ENCODE peak calls at places on chromosomes 13 and 19, in seven cellular contexts. I is heart right ventricle, M is GM23248, U is heart left ventricle, N is AG04450, A is ovary, S is pancreas. D is an unnamed sample.

GRCh38 chr13:38783992-38784875 is 97.4 kb downstream of the FREM2 start:
- DNase-seq in S (peak), A (no peak), U (no peak), M (no peak), N (no peak), I (no peak), D (no peak)

GRCh38 chr13:37492741-37493514 is 105.6 kb downstream of the POSTN start:
- DNase-seq in M (peak), A (no peak), I (no peak), N (peak), U (no peak), S (no peak), D (peak)

GRCh38 chr19:43425567-43426392 is 11.1 kb downstream of the TEX101 start:
- DNase-seq in U (no peak), N (no peak), M (peak), S (peak), I (no peak), A (no peak), D (no peak)

GRCh38 chr13:33349314-33349995 is 63.9 kb upstream of the STARD13 start:
- DNase-seq in U (peak), N (no peak), I (no peak), A (peak), M (peak), S (no peak), D (no peak)

GRCh38 chr19:58559275-58560006 is 1.0 kb upstream of the UBE2M start:
- DNase-seq in I (peak), U (peak), M (peak), N (peak), A (peak), S (peak), D (peak)

GRCh38 chr19:35042954-35043604 is 1.6 kb downstream of the HPN start:
- DNase-seq in M (no peak), I (no peak), A (no peak), S (no peak), U (no peak), N (no peak), D (no peak)

GRCh38 chr13:40190656-40191100 is 475.8 kb downstream of the FOXO1 start:
- DNase-seq in M (peak), I (no peak), N (no peak), U (peak), A (peak), S (peak), D (peak)

GRCh38 chr19:8641908-8642547 is 11.6 kb downstream of the NFILZ start:
- DNase-seq in S (no peak), A (no peak), U (no peak), N (no peak), I (no peak), M (peak), D (no peak)

GRCh38 chr13:75135325-75135825 is 346.6 kb downstream of the TBC1D4 start:
- DNase-seq in I (no peak), A (no peak), U (no peak), S (no peak), N (peak), M (peak), D (peak)

GRCh38 chr19:17553256-17553655 is 2.2 kb upstream of the COLGALT1 start:
- DNase-seq in U (peak), N (peak), A (peak), M (peak), S (no peak), I (peak), D (peak)

GRCh38 chr19:52099497-52100138 is 4.1 kb upstream of the ZNF841 start:
- DNase-seq in S (no peak), I (no peak), N (no peak), M (no peak), U (no peak), A (no peak), D (no peak)

GRCh38 chr19:3298853-3299449 is 67.4 kb upstream of the NFIC start:
- DNase-seq in U (no peak), M (no peak), N (no peak), S (no peak), A (no peak), I (no peak), D (no peak)

GRCh38 chr13:28611654-28612131 is 47.2 kb upstream of the POMP start:
- DNase-seq in S (no peak), I (no peak), M (no peak), N (no peak), A (no peak), U (no peak), D (no peak)

GRCh38 chr19:2207991-2208860 is 27.9 kb downstream of the PLEKHJ1 start:
- DNase-seq in S (no peak), M (peak), U (peak), I (peak), A (no peak), N (no peak), D (peak)

GRCh38 chr19:16433986-16434385 is 37.8 kb downstream of the EPS15L1 start:
- DNase-seq in A (no peak), I (no peak), N (no peak), M (no peak), U (no peak), S (no peak), D (no peak)

GRCh38 chr13:49400755-49401659 is 42.9 kb downstream of the CAB39L start:
- DNase-seq in M (peak), I (no peak), A (no peak), U (peak), N (peak), S (peak), D (no peak)

GRCh38 chr13:65063753-65064152 is 2166.4 kb downstream of the PCDH9 start:
- DNase-seq in S (no peak), A (no peak), U (no peak), N (peak), I (no peak), M (peak), D (peak)

GRCh38 chr19:51417807-51418152 is 338 bp upstream of the SIGLEC10 start:
- DNase-seq in M (no peak), N (no peak), U (no peak), A (no peak), I (no peak), S (no peak), D (no peak)

GRCh38 chr13:113928701-113929627 is 44.9 kb downstream of the C13orf46 start:
- DNase-seq in I (peak), M (peak), U (peak), A (peak), N (peak), S (peak), D (peak)

GRCh38 chr19:35345671-35346111 is 2.0 kb upstream of the FFAR1 start:
- DNase-seq in I (no peak), S (no peak), M (no peak), U (no peak), N (no peak), A (no peak), D (no peak)

GRCh38 chr19:18772620-18773587 is 18.2 kb downstream of the COMP start:
- DNase-seq in I (no peak), S (peak), U (no peak), A (no peak), N (no peak), M (no peak), D (no peak)

GRCh38 chr13:47159853-47160550 is 263.1 kb upstream of the HTR2A start:
- DNase-seq in N (no peak), U (no peak), I (no peak), A (no peak), M (no peak), S (no peak), D (no peak)

GRCh38 chr13:43698743-43699142 is 88.0 kb downstream of the ENOX1 start:
- DNase-seq in U (no peak), A (no peak), I (no peak), N (peak), S (no peak), M (peak), D (peak)

GRCh38 chr19:28873301-28873700 is 339.6 kb downstream of the UQCRFS1 start:
- DNase-seq in N (no peak), U (no peak), S (no peak), I (no peak), M (no peak), A (no peak), D (no peak)

GRCh38 chr13:86572115-86572514 is 772.9 kb upstream of the SLITRK6 start:
- DNase-seq in U (no peak), M (peak), I (no peak), A (no peak), S (no peak), N (peak), D (no peak)

GRCh38 chr19:55642153-55643002 is 1.1 kb upstream of the ZNF581 start:
- DNase-seq in U (no peak), N (no peak), A (peak), I (peak), S (no peak), M (peak), D (no peak)

GRCh38 chr19:17332677-17333581 is 1.7 kb downstream of the ANO8 start:
- DNase-seq in U (no peak), I (no peak), S (no peak), N (no peak), M (peak), A (no peak), D (no peak)

GRCh38 chr13:110403315-110403714 is 96.2 kb downstream of the COL4A2 start:
- DNase-seq in N (peak), A (no peak), I (no peak), U (no peak), M (peak), S (no peak), D (no peak)

GRCh38 chr19:51511353-51511752 is 9.8 kb upstream of the SIGLEC12 start:
- DNase-seq in U (no peak), A (no peak), M (peak), N (no peak), I (no peak), S (no peak), D (no peak)

GRCh38 chr19:31364956-31365355 is 15.7 kb upstream of the TSHZ3 start:
- DNase-seq in M (no peak), N (no peak), A (no peak), S (no peak), U (no peak), I (no peak), D (no peak)

GRCh38 chr19:33417751-33418150 is 44.2 kb downstream of the CEBPG start:
- DNase-seq in N (no peak), M (no peak), U (no peak), A (no peak), S (no peak), I (no peak), D (no peak)

GRCh38 chr19:33418461-33418860 is 45.0 kb downstream of the CEBPG start:
- DNase-seq in I (no peak), U (no peak), S (no peak), A (no peak), M (no peak), N (no peak), D (no peak)

GRCh38 chr19:33413868-33414666 is 40.6 kb downstream of the CEBPG start:
- DNase-seq in A (no peak), N (no peak), S (no peak), M (no peak), I (no peak), U (no peak), D (no peak)

GRCh38 chr19:33414667-33415605 is 41.4 kb downstream of the CEBPG start:
- DNase-seq in A (no peak), U (no peak), I (no peak), N (no peak), M (no peak), S (no peak), D (no peak)

DNA sequence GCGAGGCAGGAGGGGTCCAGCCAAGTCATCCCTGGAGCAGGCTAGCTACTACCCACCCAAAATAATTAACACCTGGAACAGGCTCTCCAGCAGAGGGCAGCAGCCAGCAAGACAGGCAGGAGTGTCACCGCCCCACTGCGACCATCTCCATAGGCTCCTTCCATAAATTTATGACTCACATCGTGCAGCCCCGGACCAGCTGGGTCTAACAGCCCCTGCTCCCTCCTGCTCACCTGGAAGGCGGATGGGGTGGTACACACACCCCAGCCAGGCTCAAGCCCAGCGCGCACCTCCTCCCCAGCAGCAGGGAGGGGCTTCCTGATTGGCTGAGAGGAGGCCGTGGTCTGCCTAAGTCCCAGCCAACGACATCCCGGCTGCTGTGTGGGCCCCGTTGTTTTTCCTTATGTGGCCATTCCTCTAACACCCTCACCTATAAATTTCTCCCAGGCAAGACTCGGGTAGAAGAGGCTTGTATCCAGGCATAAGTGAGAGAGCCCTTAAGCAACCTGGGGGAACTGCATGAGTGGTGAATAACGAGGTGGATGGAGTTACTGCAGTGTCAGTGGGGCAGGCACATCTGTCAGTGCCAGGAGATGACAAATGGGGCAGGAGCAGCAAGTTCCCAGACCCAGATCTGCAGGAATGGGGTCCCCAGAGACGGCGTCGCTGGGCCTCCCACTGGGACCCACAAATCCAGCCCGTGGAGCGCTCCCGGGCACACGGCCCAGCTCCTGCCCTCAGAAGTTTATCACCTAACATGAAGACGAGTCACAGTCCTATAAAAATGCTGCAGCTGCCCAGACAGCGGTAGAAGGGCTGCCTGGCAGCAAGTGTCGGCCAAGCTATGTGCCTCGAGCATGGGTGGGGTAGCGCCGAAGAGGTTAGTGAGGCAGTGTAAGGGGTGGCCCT is 43.1 kb downstream of the CEBPG start:
- DNase-seq in U (no peak), A (peak), M (peak), N (no peak), I (peak), S (peak), D (peak)
- H3K4me3 ChIP-seq in U (no peak), A (no peak), M (no peak), N (no peak), I (no peak), S (no peak), D (no peak)

GRCh38 chr13:30744686-30745085 is 9.3 kb downstream of the ALOX5AP start:
- DNase-seq in A (no peak), S (no peak), U (no peak), I (no peak), N (no peak), M (no peak), D (no peak)
- H3K4me3 ChIP-seq in A (no peak), S (no peak), U (no peak), I (no peak), N (no peak), M (peak), D (no peak)

GRCh38 chr19:54418030-54418929 is 3.0 kb downstream of the TTYH1 start:
- DNase-seq in M (peak), I (no peak), N (no peak), U (no peak), S (no peak), A (no peak), D (no peak)
- H3K4me3 ChIP-seq in M (no peak), I (no peak), N (no peak), U (no peak), S (no peak), A (no peak), D (no peak)

GRCh38 chr13:112893570-112894422 is 75.2 kb upstream of the MCF2L start:
- DNase-seq in N (no peak), A (peak), S (peak), U (no peak), M (peak), I (peak), D (no peak)
- H3K4me3 ChIP-seq in N (peak), A (peak), S (peak), U (peak), M (no peak), I (peak), D (peak)

DNA sequence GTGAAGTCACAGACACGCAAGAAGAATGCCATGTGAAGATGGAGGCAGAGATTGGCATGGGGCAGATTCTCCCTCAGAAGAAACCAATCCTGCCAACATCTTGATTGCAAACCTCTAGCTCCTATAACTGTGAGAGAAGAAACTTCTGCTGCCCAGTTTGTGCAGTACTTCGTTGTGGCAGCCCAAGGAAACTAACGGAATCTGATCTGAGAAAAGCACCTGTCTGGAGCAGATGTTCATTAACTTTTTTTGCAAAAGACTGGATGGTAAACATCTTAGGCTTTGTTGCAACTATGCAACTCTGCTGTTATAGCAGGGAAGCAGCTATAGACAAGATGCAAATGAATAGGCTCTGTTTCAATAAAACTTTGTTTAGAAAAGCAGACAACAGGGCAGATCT is 25.1 kb upstream of the CPB2 start:
- DNase-seq in S (peak), M (no peak), U (no peak), A (no peak), N (no peak), I (no peak), D (no peak)
- H3K4me3 ChIP-seq in S (no peak), M (no peak), U (no peak), A (no peak), N (no peak), I (no peak), D (no peak)

DNA sequence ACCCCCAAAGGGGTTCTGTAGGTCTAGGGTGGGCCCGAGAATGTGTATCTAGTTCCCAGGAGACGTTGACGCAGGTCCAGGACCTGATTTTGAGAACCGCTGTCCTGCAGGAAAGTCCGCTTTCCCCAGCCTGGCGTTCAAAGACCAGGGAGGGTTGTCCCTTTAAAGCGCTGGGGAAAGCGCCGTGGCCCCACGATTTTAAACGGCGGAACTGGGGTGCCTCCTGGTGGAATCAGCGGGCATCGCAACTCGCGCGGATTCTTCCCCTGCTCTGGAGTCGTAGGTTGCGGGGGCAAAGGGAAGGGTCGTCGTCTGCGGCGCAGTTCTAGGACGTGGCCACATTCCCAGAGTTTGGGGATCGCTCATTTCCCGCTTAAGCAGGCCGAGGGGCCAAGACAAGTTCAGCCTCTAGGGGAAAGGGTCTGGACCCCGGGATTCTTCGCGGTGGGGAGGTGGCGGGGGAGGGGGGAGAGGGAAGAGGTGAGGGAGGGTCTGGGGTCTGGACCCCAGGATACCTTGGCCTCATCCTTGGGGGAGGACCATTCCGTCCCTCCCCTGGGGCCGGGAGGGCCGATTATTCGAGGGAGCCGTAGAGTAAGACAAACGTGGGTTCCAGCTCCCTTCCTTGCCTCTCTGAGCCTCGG is 7.7 kb downstream of the PNMA8B start:
- DNase-seq in I (peak), N (no peak), S (peak), M (peak), U (peak), A (peak), D (no peak)
- H3K4me3 ChIP-seq in I (peak), N (peak), S (peak), M (peak), U (peak), A (peak), D (peak)

D was measured in skeletal muscle cell.